ENCODE peak calls at places on chromosomes 6 and 20, in four cellular contexts. One of them, this sample, is unnamed.

GRCh38 chr6:48766349-48766748 is 655.4 kb upstream of the PTCHD4 start:
- DNase-seq in left lung: no peak
- DNase-seq in mammary epithelial cell: peak
- DNase-seq in nephron progenitor cell: no peak
- DNase-seq in this sample: no peak

GRCh38 chr20:35551485-35551884 is 9.6 kb downstream of the ERGIC3 start:
- DNase-seq in left lung: no peak
- DNase-seq in mammary epithelial cell: no peak
- DNase-seq in nephron progenitor cell: no peak
- DNase-seq in this sample: no peak

GRCh38 chr6:20661721-20662120 is 127.5 kb downstream of the CDKAL1 start:
- DNase-seq in left lung: no peak
- DNase-seq in mammary epithelial cell: peak
- DNase-seq in nephron progenitor cell: no peak
- DNase-seq in this sample: no peak

GRCh38 chr6:25193147-25193864 is 85.9 kb upstream of the CARMIL1 start:
- DNase-seq in left lung: no peak
- DNase-seq in mammary epithelial cell: peak
- DNase-seq in nephron progenitor cell: no peak
- DNase-seq in this sample: no peak

GRCh38 chr20:53738945-53739798 is 145.5 kb upstream of the ZNF217 start:
- DNase-seq in left lung: no peak
- DNase-seq in mammary epithelial cell: no peak
- DNase-seq in nephron progenitor cell: no peak
- DNase-seq in this sample: no peak

GRCh38 chr6:115887887-115888286 is 172.8 kb downstream of the FRK start:
- DNase-seq in left lung: no peak
- DNase-seq in mammary epithelial cell: no peak
- DNase-seq in nephron progenitor cell: no peak
- DNase-seq in this sample: no peak

GRCh38 chr6:63814459-63814858 is 178.9 kb downstream of the PHF3 start:
- DNase-seq in left lung: no peak
- DNase-seq in mammary epithelial cell: no peak
- DNase-seq in nephron progenitor cell: no peak
- DNase-seq in this sample: no peak

GRCh38 chr6:24650365-24650764 is 4.4 kb upstream of the KIAA0319 start:
- DNase-seq in left lung: no peak
- DNase-seq in mammary epithelial cell: no peak
- DNase-seq in nephron progenitor cell: no peak
- DNase-seq in this sample: no peak

GRCh38 chr6:157459327-157459726 is 78.3 kb downstream of the ZDHHC14 start:
- DNase-seq in left lung: no peak
- DNase-seq in mammary epithelial cell: no peak
- DNase-seq in nephron progenitor cell: no peak
- DNase-seq in this sample: no peak

GRCh38 chr20:64131406-64131805 is 24.0 kb upstream of the NPBWR2 start:
- DNase-seq in left lung: peak
- DNase-seq in mammary epithelial cell: peak
- DNase-seq in nephron progenitor cell: peak
- DNase-seq in this sample: peak

GRCh38 chr20:48703107-48703506 is 124.7 kb downstream of the PREX1 start:
- DNase-seq in left lung: peak
- DNase-seq in mammary epithelial cell: no peak
- DNase-seq in nephron progenitor cell: no peak
- DNase-seq in this sample: no peak

GRCh38 chr6:161168281-161168891 is 105.5 kb downstream of the AGPAT4 start:
- DNase-seq in left lung: no peak
- DNase-seq in mammary epithelial cell: peak
- DNase-seq in nephron progenitor cell: no peak
- DNase-seq in this sample: no peak

GRCh38 chr6:392441-393390 is 1.2 kb downstream of the IRF4 start:
- DNase-seq in left lung: no peak
- DNase-seq in mammary epithelial cell: no peak
- DNase-seq in nephron progenitor cell: peak
- DNase-seq in this sample: no peak

GRCh38 chr20:62305149-62305764 is 2.5 kb downstream of the ADRM1 start:
- DNase-seq in left lung: no peak
- DNase-seq in mammary epithelial cell: peak
- DNase-seq in nephron progenitor cell: no peak
- DNase-seq in this sample: no peak

GRCh38 chr20:33423141-33423834 is 20.3 kb downstream of the SNTA1 start:
- DNase-seq in left lung: no peak
- DNase-seq in mammary epithelial cell: peak
- DNase-seq in nephron progenitor cell: no peak
- DNase-seq in this sample: no peak

GRCh38 chr6:41970436-41970846 is 28.8 kb upstream of the CCND3 start:
- DNase-seq in left lung: no peak
- DNase-seq in mammary epithelial cell: peak
- DNase-seq in nephron progenitor cell: no peak
- DNase-seq in this sample: peak

GRCh38 chr6:10403385-10404106 is 11.3 kb downstream of the TFAP2A start:
- DNase-seq in left lung: no peak
- DNase-seq in mammary epithelial cell: peak
- DNase-seq in nephron progenitor cell: no peak
- DNase-seq in this sample: no peak

GRCh38 chr6:130908188-130908587 is 81.0 kb downstream of the SMLR1 start:
- DNase-seq in left lung: no peak
- DNase-seq in mammary epithelial cell: no peak
- DNase-seq in nephron progenitor cell: no peak
- DNase-seq in this sample: no peak

GRCh38 chr6:130903602-130904001 is 76.4 kb downstream of the SMLR1 start:
- DNase-seq in left lung: no peak
- DNase-seq in mammary epithelial cell: no peak
- DNase-seq in nephron progenitor cell: no peak
- DNase-seq in this sample: no peak

GRCh38 chr6:130906736-130907381 is 79.7 kb downstream of the SMLR1 start:
- DNase-seq in left lung: no peak
- DNase-seq in mammary epithelial cell: peak
- DNase-seq in nephron progenitor cell: no peak
- DNase-seq in this sample: no peak

GRCh38 chr6:130903007-130903406 is 75.8 kb downstream of the SMLR1 start:
- DNase-seq in left lung: no peak
- DNase-seq in mammary epithelial cell: no peak
- DNase-seq in nephron progenitor cell: no peak
- DNase-seq in this sample: no peak

GRCh38 chr6:130907687-130908086 is 80.5 kb downstream of the SMLR1 start:
- DNase-seq in left lung: no peak
- DNase-seq in mammary epithelial cell: no peak
- DNase-seq in nephron progenitor cell: no peak
- DNase-seq in this sample: no peak
- TF ChIP-seq CTCF in left lung: no peak
- TF ChIP-seq CTCF in mammary epithelial cell: no peak
- TF ChIP-seq CTCF in nephron progenitor cell: no peak
- TF ChIP-seq CTCF in this sample: no peak

GRCh38 chr6:31193206-31193605 is 22.7 kb upstream of the POU5F1 start:
- DNase-seq in left lung: no peak
- DNase-seq in mammary epithelial cell: no peak
- DNase-seq in nephron progenitor cell: no peak
- DNase-seq in this sample: no peak
- TF ChIP-seq CTCF in left lung: no peak
- TF ChIP-seq CTCF in mammary epithelial cell: no peak
- TF ChIP-seq CTCF in nephron progenitor cell: no peak
- TF ChIP-seq CTCF in this sample: no peak

DNA sequence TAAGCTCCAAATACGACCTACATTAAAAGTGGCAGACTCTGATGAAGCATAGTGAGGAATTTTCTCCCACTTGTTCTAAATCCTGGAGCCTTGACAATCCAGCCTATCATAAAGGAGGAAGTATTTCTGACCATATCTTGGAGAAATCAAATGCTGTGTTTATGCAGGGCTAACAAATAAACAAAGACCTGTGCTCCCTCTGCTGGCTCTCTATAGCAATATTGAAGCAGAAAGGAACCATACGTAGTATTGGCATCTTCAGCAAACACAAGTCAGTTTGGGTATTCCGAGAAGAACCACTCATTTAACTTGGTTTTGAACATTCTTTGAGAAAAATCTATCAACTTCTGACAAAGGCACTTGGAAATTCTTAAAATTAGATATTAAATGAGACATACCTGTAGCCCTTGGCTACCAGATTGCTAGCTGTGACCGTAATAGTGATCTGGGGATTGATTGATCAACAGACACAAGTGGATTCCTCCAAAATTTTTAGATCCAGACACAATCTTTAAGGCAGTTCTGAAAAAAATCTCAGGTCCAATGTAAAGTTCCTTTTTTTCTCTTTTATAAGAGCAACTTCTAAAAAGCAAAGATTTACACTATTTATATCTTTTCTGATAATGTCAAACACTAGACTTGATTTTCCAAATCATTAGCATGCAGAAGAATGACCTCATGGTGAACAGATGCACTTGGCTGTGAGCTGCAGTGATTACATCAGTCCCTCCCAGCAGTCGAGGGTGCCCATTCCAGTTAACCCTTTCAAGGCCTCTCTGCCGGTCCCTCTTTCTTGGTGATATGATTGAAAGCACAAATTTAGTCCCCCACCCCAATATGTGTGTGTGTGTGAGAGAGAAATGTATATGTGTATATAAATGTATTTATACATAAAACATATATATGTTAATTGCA is 40.2 kb downstream of the INSM1 start:
- DNase-seq in left lung: no peak
- DNase-seq in mammary epithelial cell: no peak
- DNase-seq in nephron progenitor cell: no peak
- DNase-seq in this sample: no peak
- TF ChIP-seq CTCF in left lung: no peak
- TF ChIP-seq CTCF in mammary epithelial cell: peak
- TF ChIP-seq CTCF in nephron progenitor cell: no peak
- TF ChIP-seq CTCF in this sample: no peak

DNA sequence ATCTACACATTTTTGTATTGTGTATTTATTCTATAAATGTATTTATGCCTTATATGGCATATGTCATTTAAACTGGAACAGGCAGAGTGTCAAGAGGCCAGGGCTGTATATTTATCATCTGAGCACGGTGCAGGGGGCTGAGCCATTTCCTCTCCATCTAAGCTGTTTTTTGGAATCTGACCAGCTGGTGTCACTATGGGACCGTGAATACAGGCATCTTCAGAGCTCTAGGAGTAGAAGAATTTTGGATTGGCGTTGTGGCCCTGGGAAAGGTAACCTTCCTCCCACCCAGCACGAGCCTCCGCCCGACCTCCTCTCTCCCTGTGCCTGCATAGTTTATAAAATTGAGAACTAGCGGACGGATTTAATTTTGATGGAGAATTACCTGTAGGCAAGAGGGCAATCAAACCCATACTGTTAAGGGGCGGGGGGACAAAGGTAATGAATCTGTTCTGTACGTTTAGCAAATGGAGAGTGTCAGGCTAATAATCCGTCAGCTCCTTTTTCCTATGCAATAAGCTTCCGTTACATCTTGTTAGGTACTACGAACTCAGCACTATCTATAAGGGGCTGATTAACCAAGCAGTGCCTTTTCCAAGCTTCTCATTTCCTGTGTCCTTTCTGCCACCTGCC is 29.0 kb upstream of the EEF1E1 start:
- DNase-seq in left lung: no peak
- DNase-seq in mammary epithelial cell: peak
- DNase-seq in nephron progenitor cell: peak
- DNase-seq in this sample: no peak
- TF ChIP-seq CTCF in left lung: peak
- TF ChIP-seq CTCF in mammary epithelial cell: peak
- TF ChIP-seq CTCF in nephron progenitor cell: peak
- TF ChIP-seq CTCF in this sample: no peak

GRCh38 chr6:7247828-7248227 is 65.2 kb downstream of the SSR1 start:
- DNase-seq in left lung: no peak
- DNase-seq in mammary epithelial cell: no peak
- DNase-seq in nephron progenitor cell: no peak
- DNase-seq in this sample: no peak

GRCh38 chr6:7245668-7246393 is 67.2 kb downstream of the SSR1 start:
- DNase-seq in left lung: no peak
- DNase-seq in mammary epithelial cell: no peak
- DNase-seq in nephron progenitor cell: no peak
- DNase-seq in this sample: no peak

GRCh38 chr6:7249391-7249790 is 63.6 kb downstream of the SSR1 start:
- DNase-seq in left lung: no peak
- DNase-seq in mammary epithelial cell: no peak
- DNase-seq in nephron progenitor cell: no peak
- DNase-seq in this sample: no peak

GRCh38 chr6:7247179-7247456 is 65.9 kb downstream of the SSR1 start:
- DNase-seq in left lung: no peak
- DNase-seq in mammary epithelial cell: no peak
- DNase-seq in nephron progenitor cell: no peak
- DNase-seq in this sample: no peak

GRCh38 chr6:7246401-7247178 is 66.4 kb downstream of the SSR1 start:
- DNase-seq in left lung: no peak
- DNase-seq in mammary epithelial cell: no peak
- DNase-seq in nephron progenitor cell: no peak
- DNase-seq in this sample: no peak
- TF ChIP-seq CTCF in left lung: no peak
- TF ChIP-seq CTCF in mammary epithelial cell: no peak
- TF ChIP-seq CTCF in nephron progenitor cell: no peak
- TF ChIP-seq CTCF in this sample: no peak